ENCODE peak calls at places on chromosomes 4 and X, in ten cellular contexts. M is endothelial cell of umbilical vein, G is transverse colon, T is lower lobe of right lung, Q is foreskin keratinocyte, F is gastrocnemius medialis, N is OCI-LY7, L is HCT116, J is cardiac muscle cell, Z is brain microvascular endothelial cell. B is an unnamed sample.

GRCh38 chr4:80305466-80305865 is 30.1 kb upstream of the CFAP299 start:
- DNase-seq in M (no peak), L (no peak), F (no peak), N (no peak), T (no peak), Q (peak), G (no peak), J (no peak), Z (peak), B (no peak)

GRCh38 chr4:38055566-38055965 is 95.4 kb downstream of the PTTG2 start:
- DNase-seq in Z (no peak), F (no peak), M (peak), N (no peak), J (no peak), T (no peak), L (no peak), Q (no peak), G (no peak), B (no peak)

GRCh38 chrX:3576886-3577516 is 136.4 kb downstream of the PRKX start:
- DNase-seq in F (no peak), J (no peak), G (no peak), T (no peak), N (no peak), M (no peak), L (no peak), Z (no peak), Q (no peak), B (no peak)

GRCh38 chr4:147820975-147821374 is 89.1 kb downstream of the ARHGAP10 start:
- DNase-seq in G (no peak), F (no peak), T (no peak), J (no peak), N (no peak), Q (peak), Z (no peak), L (no peak), M (no peak), B (no peak)

GRCh38 chrX:17931855-17932254 is 70.8 kb upstream of the RAI2 start:
- DNase-seq in N (no peak), J (no peak), M (no peak), F (no peak), G (no peak), Z (no peak), T (no peak), Q (no peak), L (no peak), B (no peak)

GRCh38 chrX:26511621-26512363 is 295.8 kb downstream of the MAGEB5 start:
- DNase-seq in J (no peak), M (no peak), G (no peak), Q (no peak), N (no peak), Z (no peak), F (no peak), T (no peak), L (no peak), B (no peak)

GRCh38 chr4:78369691-78370090 is 181.9 kb upstream of the ANXA3 start:
- DNase-seq in F (no peak), Z (peak), M (no peak), T (no peak), J (no peak), G (no peak), Q (peak), L (no peak), N (no peak), B (no peak)

GRCh38 chr4:186144596-186145569 is 40.4 kb downstream of the FAM149A start:
- DNase-seq in F (no peak), L (no peak), Z (peak), T (peak), J (peak), G (peak), Q (peak), M (peak), N (no peak), B (peak)

GRCh38 chrX:7083021-7083420 is 64.5 kb upstream of the STS start:
- DNase-seq in L (no peak), T (no peak), Q (no peak), M (no peak), Z (no peak), N (peak), G (no peak), F (no peak), J (no peak), B (no peak)
- H3K27ac ChIP-seq in L (no peak), T (no peak), Q (no peak), M (no peak), Z (no peak), N (peak), G (no peak), F (no peak), J (no peak), B (no peak)

GRCh38 chr4:110347805-110348204 is 128.2 kb upstream of the ENPEP start:
- DNase-seq in N (no peak), J (no peak), G (no peak), M (no peak), T (no peak), L (no peak), F (no peak), Z (no peak), Q (no peak), B (no peak)
- H3K27ac ChIP-seq in N (no peak), J (no peak), G (no peak), M (no peak), T (no peak), L (no peak), F (no peak), Z (no peak), Q (no peak), B (no peak)

GRCh38 chr4:123158576-123158975 is 236.2 kb upstream of the NUDT6 start:
- DNase-seq in L (no peak), Q (peak), J (no peak), M (peak), F (no peak), N (no peak), Z (no peak), T (no peak), G (no peak), B (no peak)

GRCh38 chr4:123163501-123163900 is 233.1 kb upstream of the SPRY1 start:
- DNase-seq in N (no peak), F (peak), M (no peak), L (no peak), Z (no peak), Q (peak), T (no peak), J (no peak), G (no peak), B (no peak)

GRCh38 chr4:123166023-123166422 is 230.6 kb upstream of the SPRY1 start:
- DNase-seq in F (no peak), G (no peak), N (no peak), T (no peak), L (no peak), J (no peak), Z (no peak), Q (no peak), M (no peak), B (no peak)

GRCh38 chr4:123159479-123159878 is 237.1 kb upstream of the NUDT6 start:
- DNase-seq in T (no peak), Q (no peak), J (no peak), L (no peak), M (no peak), Z (no peak), N (no peak), F (no peak), G (no peak), B (no peak)

GRCh38 chr4:123162859-123163258 is 233.7 kb upstream of the SPRY1 start:
- DNase-seq in T (no peak), L (no peak), Z (no peak), Q (no peak), G (no peak), N (no peak), F (no peak), J (no peak), M (no peak), B (no peak)
- H3K27ac ChIP-seq in T (no peak), L (no peak), Z (no peak), Q (no peak), G (no peak), N (no peak), F (no peak), J (no peak), M (no peak), B (no peak)

GRCh38 chr4:40544216-40544615 is 85.4 kb downstream of the RBM47 start:
- DNase-seq in F (no peak), Q (no peak), L (no peak), Z (no peak), T (no peak), M (no peak), G (no peak), N (no peak), J (no peak), B (no peak)

GRCh38 chr4:40546506-40546905 is 83.2 kb downstream of the RBM47 start:
- DNase-seq in J (no peak), Q (no peak), T (no peak), Z (no peak), M (no peak), L (no peak), G (peak), N (no peak), F (no peak), B (no peak)

GRCh38 chr4:40547446-40548132 is 82.1 kb downstream of the RBM47 start:
- DNase-seq in L (no peak), M (no peak), T (no peak), F (no peak), G (no peak), Q (no peak), N (no peak), Z (no peak), J (no peak), B (no peak)

GRCh38 chr4:40548256-40548655 is 81.4 kb downstream of the RBM47 start:
- DNase-seq in F (no peak), Q (no peak), N (no peak), J (no peak), L (no peak), T (no peak), G (no peak), Z (peak), M (no peak), B (no peak)

GRCh38 chr4:40546972-40547371 is 82.7 kb downstream of the RBM47 start:
- DNase-seq in N (no peak), L (no peak), T (no peak), F (no peak), Z (no peak), G (no peak), J (no peak), Q (no peak), M (no peak), B (no peak)
- H3K27ac ChIP-seq in N (no peak), L (no peak), T (no peak), F (no peak), Z (no peak), G (peak), J (no peak), Q (no peak), M (no peak), B (no peak)

GRCh38 chr4:35972814-35973213 is 271.5 kb downstream of the ARAP2 start:
- DNase-seq in N (no peak), J (no peak), Z (no peak), F (no peak), L (no peak), Q (no peak), T (no peak), M (no peak), G (no peak), B (no peak)
- H3K27ac ChIP-seq in N (no peak), J (no peak), Z (no peak), F (no peak), L (no peak), Q (no peak), T (no peak), M (no peak), G (no peak), B (no peak)

DNA sequence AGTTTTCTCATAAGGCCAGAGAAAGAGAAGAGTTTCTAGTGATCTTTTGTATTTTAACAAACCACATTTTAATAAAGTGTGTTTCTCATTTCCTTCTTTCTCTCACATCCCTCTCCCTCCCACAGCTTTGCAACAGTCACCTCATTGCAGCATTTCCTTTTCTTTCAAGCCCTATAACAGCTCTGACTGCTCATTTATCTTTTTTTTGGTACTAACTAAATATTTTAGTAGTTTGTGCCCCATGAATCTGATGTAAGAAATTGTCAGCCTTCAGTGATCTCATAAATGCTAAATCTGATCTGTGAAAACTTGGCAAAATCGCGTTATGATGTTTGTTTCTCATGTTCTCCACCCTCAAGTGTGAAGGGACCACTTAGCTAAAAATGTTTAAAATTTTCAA is 258.5 kb upstream of the SLIT2 start:
- DNase-seq in F (no peak), L (no peak), N (no peak), M (no peak), T (no peak), Z (no peak), G (no peak), Q (no peak), J (no peak), B (no peak)
- H3K27ac ChIP-seq in F (no peak), L (no peak), N (no peak), M (no peak), T (no peak), Z (no peak), G (no peak), Q (no peak), J (no peak), B (no peak)

GRCh38 chr4:1360423-1361283 is 13.6 kb downstream of the UVSSA start:
- DNase-seq in T (no peak), J (no peak), Q (no peak), N (no peak), L (no peak), M (no peak), G (no peak), F (no peak), Z (peak), B (no peak)
- H3K27ac ChIP-seq in T (no peak), J (no peak), Q (no peak), N (no peak), L (no peak), M (no peak), G (no peak), F (no peak), Z (no peak), B (no peak)

DNA sequence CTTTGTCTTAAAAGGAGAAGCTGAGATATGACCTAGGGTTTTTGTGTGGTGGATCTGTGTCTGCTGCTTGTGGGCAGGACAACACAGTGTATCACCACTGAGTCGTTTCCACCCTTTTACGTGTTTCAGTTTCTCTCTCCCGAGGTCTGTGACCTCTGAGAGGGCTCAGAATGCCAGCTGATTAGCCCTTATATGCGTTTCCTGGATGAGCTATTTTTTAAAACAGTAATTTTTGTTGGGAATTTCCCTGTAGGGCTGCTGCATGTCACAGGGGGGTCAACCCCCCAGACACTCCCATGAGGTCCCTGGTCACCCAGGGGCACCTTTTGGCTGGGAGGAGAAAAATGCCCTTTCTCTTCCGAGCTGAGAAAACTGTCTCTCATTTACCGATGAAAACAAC is 170.4 kb upstream of the CASK start:
- DNase-seq in J (no peak), G (no peak), Z (peak), N (no peak), M (peak), L (no peak), F (no peak), Q (no peak), T (no peak), B (no peak)
- H3K27ac ChIP-seq in J (no peak), G (no peak), Z (peak), N (no peak), M (no peak), L (no peak), F (no peak), Q (no peak), T (peak), B (no peak)